ENCODE peak calls at places on chromosomes 13 and 19, in nine cellular contexts. J is HFF-Myc, U is brain microvascular endothelial cell, O is nephron progenitor cell, E is AG04449, R is pancreas, K is Calu3, H is psoas muscle, M is spleen. F is an unnamed sample.

GRCh38 chr13:28819748-28820098 is 416 bp upstream of the MTUS2 start:
- DNase-seq in J (no peak), U (no peak), O (peak), E (no peak), R (peak), K (peak), H (no peak), M (no peak), F (peak)

GRCh38 chr13:113880651-113881611 is 17.1 kb upstream of the GAS6 start:
- DNase-seq in J (no peak), U (no peak), O (no peak), E (no peak), R (no peak), K (no peak), H (no peak), M (no peak), F (no peak)

GRCh38 chr13:50893211-50893852 is 16.3 kb upstream of the RNASEH2B start:
- DNase-seq in J (no peak), U (no peak), O (no peak), E (no peak), R (no peak), K (no peak), H (no peak), M (no peak), F (peak)

GRCh38 chr13:48579167-48579918 is 46.5 kb upstream of the RCBTB2 start:
- DNase-seq in J (no peak), U (no peak), O (no peak), E (no peak), R (no peak), K (no peak), H (no peak), M (no peak), F (peak)

GRCh38 chr13:49563513-49563912 is 21.8 kb downstream of the RCBTB1 start:
- DNase-seq in J (no peak), U (no peak), O (no peak), E (no peak), R (no peak), K (no peak), H (no peak), M (no peak), F (no peak)

GRCh38 chr13:48500652-48501197 is 32.2 kb downstream of the RCBTB2 start:
- DNase-seq in J (peak), U (peak), O (no peak), E (peak), R (no peak), K (no peak), H (no peak), M (no peak), F (peak)

GRCh38 chr13:112643759-112644459 is 45.9 kb upstream of the ATP11A start:
- DNase-seq in J (no peak), U (no peak), O (no peak), E (no peak), R (peak), K (peak), H (no peak), M (peak), F (no peak)

GRCh38 chr13:51912091-51912490 is 50.3 kb downstream of the CCDC70 start:
- DNase-seq in J (no peak), U (no peak), O (no peak), E (no peak), R (no peak), K (no peak), H (no peak), M (no peak), F (no peak)

GRCh38 chr13:63163903-63164302 is 1748.3 kb upstream of the PCDH20 start:
- DNase-seq in J (no peak), U (no peak), O (no peak), E (no peak), R (no peak), K (no peak), H (no peak), M (no peak), F (no peak)

GRCh38 chr19:4538601-4538954 is 1.3 kb downstream of the LRG1 start:
- DNase-seq in J (no peak), U (no peak), O (no peak), E (no peak), R (no peak), K (no peak), H (no peak), M (peak), F (no peak)

GRCh38 chr13:49836516-49836915 is 44.0 kb upstream of the KPNA3 start:
- DNase-seq in J (no peak), U (no peak), O (peak), E (no peak), R (peak), K (no peak), H (no peak), M (no peak), F (no peak)

GRCh38 chr13:29193083-29193482 is 372.9 kb downstream of the MTUS2 start:
- DNase-seq in J (no peak), U (no peak), O (no peak), E (no peak), R (no peak), K (no peak), H (no peak), M (no peak), F (no peak)

GRCh38 chr13:47831265-47831664 is 169.8 kb downstream of the SUCLA2 start:
- DNase-seq in J (no peak), U (no peak), O (no peak), E (no peak), R (no peak), K (no peak), H (no peak), M (no peak), F (no peak)

GRCh38 chr13:29448124-29448685 is 147.3 kb downstream of the SLC7A1 start:
- DNase-seq in J (no peak), U (no peak), O (no peak), E (no peak), R (no peak), K (no peak), H (no peak), M (no peak), F (no peak)

DNA sequence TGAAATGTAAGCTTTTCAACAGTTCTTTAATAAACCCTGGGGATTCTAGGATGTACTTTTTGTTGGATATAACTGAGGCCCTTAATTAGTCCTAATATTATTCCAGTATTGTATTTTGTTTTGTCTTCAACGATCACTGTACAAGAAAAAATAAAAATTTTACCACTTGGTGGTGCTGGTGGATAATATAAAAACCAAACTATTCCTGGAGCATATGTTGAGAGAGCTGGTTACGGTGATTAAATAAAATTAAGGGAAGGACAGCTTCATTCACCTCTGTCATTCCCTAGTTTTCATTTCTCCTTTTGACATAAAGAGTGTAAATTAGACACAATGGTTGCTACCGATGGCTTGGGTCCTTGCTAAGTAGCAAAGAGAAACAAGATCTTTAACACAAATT is 598.6 kb upstream of the PCDH20 start:
- DNase-seq in J (no peak), U (no peak), O (no peak), E (no peak), R (no peak), K (no peak), H (no peak), M (no peak), F (no peak)
- TF ChIP-seq CTCF in J (no peak), U (no peak), O (peak), E (no peak), R (no peak), K (no peak), H (peak), M (no peak), F (peak)

GRCh38 chr19:11274533-11275086 is 12.3 kb upstream of the DOCK6 start:
- DNase-seq in J (no peak), U (no peak), O (no peak), E (no peak), R (no peak), K (no peak), H (no peak), M (no peak), F (no peak)

GRCh38 chr19:11273989-11274388 is 11.7 kb upstream of the DOCK6 start:
- DNase-seq in J (no peak), U (no peak), O (no peak), E (no peak), R (no peak), K (no peak), H (no peak), M (no peak), F (no peak)

GRCh38 chr19:11268783-11269267 is 6.5 kb upstream of the DOCK6 start:
- DNase-seq in J (peak), U (peak), O (no peak), E (no peak), R (no peak), K (no peak), H (peak), M (peak), F (no peak)

GRCh38 chr19:11269408-11269807 is 7.1 kb upstream of the DOCK6 start:
- DNase-seq in J (no peak), U (no peak), O (no peak), E (no peak), R (no peak), K (no peak), H (no peak), M (no peak), F (no peak)

DNA sequence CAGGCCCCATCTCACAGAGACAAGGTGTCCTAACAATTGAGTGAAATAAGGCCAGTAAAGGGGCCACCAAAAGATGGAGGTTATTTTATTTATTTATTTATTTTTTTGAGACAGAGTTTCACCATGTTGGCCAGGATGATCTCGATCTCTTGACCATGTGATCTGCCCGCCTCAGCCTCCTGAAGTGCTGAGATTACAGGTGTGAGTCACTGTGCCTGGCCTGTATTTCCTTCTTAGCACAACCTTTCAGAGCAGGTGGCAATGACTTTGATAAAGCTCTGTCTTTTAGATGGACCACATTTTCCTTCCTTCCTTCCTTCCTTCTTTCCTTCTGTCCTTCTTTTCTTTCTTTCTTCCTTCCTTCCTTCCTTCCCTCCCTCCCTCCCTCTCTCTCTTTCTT is 11.0 kb upstream of the DOCK6 start:
- DNase-seq in J (no peak), U (no peak), O (no peak), E (no peak), R (no peak), K (no peak), H (no peak), M (no peak), F (no peak)
- TF ChIP-seq CTCF in J (no peak), U (no peak), O (no peak), E (no peak), R (no peak), K (no peak), H (no peak), M (no peak), F (no peak)

DNA sequence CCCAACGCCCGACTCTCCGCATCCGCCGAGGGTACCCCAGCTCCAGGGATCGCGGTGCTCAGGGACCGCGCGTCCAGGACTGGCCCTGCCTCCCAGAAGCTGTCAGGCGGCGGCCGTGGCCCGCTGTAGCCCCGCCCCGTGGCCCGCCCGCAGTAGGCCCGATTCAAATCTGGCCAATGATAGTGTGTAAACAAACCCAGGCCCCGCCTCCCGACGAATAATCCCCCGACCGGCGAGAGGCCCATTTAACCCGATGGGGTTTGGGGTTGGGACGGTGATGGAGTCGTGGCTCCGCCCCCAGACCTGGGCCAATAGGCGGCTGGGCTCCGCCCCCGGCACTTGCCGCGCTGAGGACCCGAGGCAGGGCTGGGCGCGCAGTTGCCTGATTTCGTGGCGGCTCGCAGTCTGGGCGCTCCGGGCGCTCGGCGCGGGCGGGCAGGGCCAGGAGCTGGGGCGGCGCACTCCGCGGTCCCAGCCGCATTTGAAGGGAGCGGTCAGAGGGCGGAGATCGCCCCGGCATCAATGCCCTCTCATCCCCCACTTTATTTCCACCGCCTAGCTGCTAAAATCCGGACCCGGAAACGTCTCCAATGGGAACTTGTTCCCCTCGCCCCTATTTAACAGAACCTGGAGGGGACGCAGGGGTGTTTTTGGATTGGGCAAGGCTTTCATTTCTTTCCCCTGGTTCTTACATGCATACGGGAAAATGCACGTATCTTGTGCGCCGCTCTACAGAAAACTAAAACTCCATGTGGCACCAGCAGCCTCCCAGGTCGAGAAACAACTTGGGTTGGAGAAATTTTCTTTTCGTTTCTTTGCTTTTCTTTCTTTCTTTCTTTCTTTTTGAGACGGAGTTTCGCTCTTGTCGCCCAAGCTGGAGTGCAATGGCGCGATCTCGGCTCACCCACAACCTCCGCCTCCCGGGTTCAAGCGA is 8.4 kb upstream of the BICRA start:
- DNase-seq in J (peak), U (peak), O (peak), E (peak), R (peak), K (peak), H (peak), M (peak), F (peak)
- TF ChIP-seq CTCF in J (no peak), U (no peak), O (no peak), E (no peak), R (no peak), K (no peak), H (no peak), M (peak), F (no peak)

GRCh38 chr19:28168557-28168956 is 1044.4 kb downstream of the UQCRFS1 start:
- DNase-seq in J (no peak), U (no peak), O (peak), E (no peak), R (no peak), K (no peak), H (no peak), M (no peak), F (no peak)

GRCh38 chr19:28166025-28166424 is 1046.9 kb downstream of the UQCRFS1 start:
- DNase-seq in J (no peak), U (no peak), O (no peak), E (no peak), R (no peak), K (no peak), H (no peak), M (no peak), F (no peak)

GRCh38 chr19:28159065-28159464 is 1053.9 kb downstream of the UQCRFS1 start:
- DNase-seq in J (no peak), U (no peak), O (no peak), E (no peak), R (no peak), K (no peak), H (no peak), M (no peak), F (no peak)

GRCh38 chr19:28169168-28169862 is 1043.6 kb downstream of the UQCRFS1 start:
- DNase-seq in J (no peak), U (no peak), O (peak), E (no peak), R (no peak), K (no peak), H (no peak), M (no peak), F (no peak)

GRCh38 chr19:28164214-28164613 is 1048.7 kb downstream of the UQCRFS1 start:
- DNase-seq in J (no peak), U (no peak), O (no peak), E (no peak), R (no peak), K (no peak), H (no peak), M (no peak), F (no peak)
- TF ChIP-seq CTCF in J (no peak), U (no peak), O (no peak), E (no peak), R (no peak), K (no peak), H (no peak), M (no peak), F (no peak)

DNA sequence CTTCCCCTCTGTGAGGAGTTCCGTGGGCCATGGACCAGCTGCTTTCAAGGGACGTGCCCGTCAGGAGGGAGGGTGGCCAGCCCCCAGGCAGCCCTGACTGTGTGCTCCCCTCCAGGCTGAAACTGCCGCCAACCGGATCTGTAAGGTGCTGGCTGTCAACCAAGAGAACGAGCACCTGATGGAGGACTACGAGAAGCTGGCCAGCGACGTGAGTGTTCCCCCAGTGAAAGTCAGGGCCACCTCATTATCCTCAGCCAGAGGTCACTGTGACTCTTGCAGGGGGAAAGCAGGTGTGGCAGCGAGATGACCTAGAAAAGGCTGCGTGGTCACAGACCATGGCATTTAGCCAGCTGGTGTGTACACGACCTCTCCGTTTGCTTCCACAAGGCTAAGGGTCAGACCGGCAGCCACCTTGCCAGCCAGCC is 29.9 kb downstream of the CAPN12 start:
- DNase-seq in J (no peak), U (no peak), O (no peak), E (no peak), R (no peak), K (no peak), H (no peak), M (no peak), F (no peak)
- TF ChIP-seq CTCF in J (no peak), U (no peak), O (no peak), E (no peak), R (no peak), K (no peak), H (no peak), M (no peak), F (no peak)

DNA sequence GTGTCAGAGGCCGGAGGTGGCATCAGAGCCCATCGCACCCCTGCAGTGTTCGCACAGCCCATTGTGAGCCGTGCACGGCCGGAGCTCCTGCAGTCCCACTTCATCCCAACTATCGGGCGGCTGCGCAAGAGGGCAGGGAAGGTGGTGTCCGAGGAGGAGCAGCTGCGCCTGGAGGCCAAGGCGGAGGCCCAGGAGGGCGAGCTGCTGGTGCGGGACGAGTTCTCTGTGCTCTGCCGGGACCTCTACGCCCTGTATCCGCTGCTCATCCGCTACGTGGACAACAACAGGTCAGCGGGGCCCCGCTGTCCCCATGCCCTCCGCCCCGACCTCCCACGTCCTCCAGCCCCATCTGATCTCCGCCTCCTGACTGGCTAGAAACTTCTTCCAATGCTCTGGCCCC is 85.7 kb downstream of the RYR1 start:
- DNase-seq in J (no peak), U (no peak), O (no peak), E (no peak), R (no peak), K (no peak), H (peak), M (no peak), F (no peak)
- TF ChIP-seq CTCF in J (no peak), U (no peak), O (no peak), E (no peak), R (no peak), K (no peak), H (no peak), M (no peak), F (no peak)